ENCODE peak calls at places on chromosomes 4 and X, in eight cellular contexts. X is central memory CD4-positive, alpha-beta T cell; H is substantia nigra; P is posterior cingulate gyrus; R is AG08396; I is CD8-positive, alpha-beta memory T cell; W is NCI-H446; C is T follicular helper cell. K is an unnamed sample.

GRCh38 chr4:123477804-123478209 is 81.2 kb downstream of the SPRY1 start:
- DNase-seq in X (peak), H (no peak), P (no peak), R (no peak), I (peak), W (no peak), C (peak), K (no peak)

GRCh38 chr4:47543331-47543730 is 58.3 kb downstream of the ATP10D start:
- DNase-seq in X (no peak), H (no peak), P (no peak), R (no peak), I (no peak), W (no peak), C (no peak), K (no peak)

GRCh38 chrX:49163555-49164419 is 1.2 kb downstream of the MAGIX start:
- DNase-seq in X (peak), H (peak), P (peak), R (peak), I (peak), W (peak), C (peak), K (peak)

GRCh38 chrX:129940721-129941120 is 34.8 kb downstream of the UTP14A start:
- DNase-seq in X (no peak), H (no peak), P (no peak), R (no peak), I (no peak), W (no peak), C (no peak), K (no peak)

GRCh38 chr4:189807031-189807430 is 133.6 kb upstream of the FRG1 start:
- DNase-seq in X (no peak), H (no peak), P (no peak), R (no peak), I (no peak), W (no peak), C (no peak), K (no peak)

GRCh38 chr4:16114546-16114945 is 30.7 kb upstream of the PROM1 start:
- DNase-seq in X (no peak), H (no peak), P (no peak), R (no peak), I (no peak), W (no peak), C (no peak), K (no peak)

GRCh38 chrX:96002401-96002800 is 682.2 kb upstream of the DIAPH2 start:
- DNase-seq in X (no peak), H (no peak), P (no peak), R (no peak), I (no peak), W (no peak), C (no peak), K (no peak)

GRCh38 chr4:39932776-39933402 is 44.8 kb downstream of the PDS5A start:
- DNase-seq in X (peak), H (no peak), P (no peak), R (no peak), I (no peak), W (no peak), C (no peak), K (no peak)

GRCh38 chr4:123478859-123479345 is 82.3 kb downstream of the SPRY1 start:
- DNase-seq in X (no peak), H (no peak), P (no peak), R (no peak), I (no peak), W (no peak), C (no peak), K (no peak)

GRCh38 chr4:77930876-77931275 is 68.2 kb downstream of the MRPL1 start:
- DNase-seq in X (no peak), H (no peak), P (no peak), R (no peak), I (no peak), W (no peak), C (no peak), K (no peak)

GRCh38 chr4:1613099-1613495 is 71.0 kb downstream of the FAM53A start:
- DNase-seq in X (no peak), H (no peak), P (no peak), R (no peak), I (no peak), W (no peak), C (no peak), K (no peak)

GRCh38 chrX:15567886-15568616 is 32.7 kb downstream of the ACE2 start:
- DNase-seq in X (no peak), H (no peak), P (no peak), R (no peak), I (no peak), W (no peak), C (no peak), K (no peak)

GRCh38 chr4:83552924-83553323 is 17.0 kb downstream of the GPAT3 start:
- DNase-seq in X (no peak), H (no peak), P (no peak), R (peak), I (no peak), W (no peak), C (no peak), K (no peak)

GRCh38 chr4:112704991-112705845 is 68.3 kb downstream of the LARP7 start:
- DNase-seq in X (no peak), H (no peak), P (peak), R (peak), I (no peak), W (no peak), C (no peak), K (peak)

GRCh38 chrX:110846071-110846470 is 50.5 kb upstream of the CHRDL1 start:
- DNase-seq in X (no peak), H (no peak), P (no peak), R (no peak), I (no peak), W (no peak), C (no peak), K (no peak)

GRCh38 chrX:75107863-75108509 is 48.1 kb downstream of the ABCB7 start:
- DNase-seq in X (no peak), H (no peak), P (no peak), R (no peak), I (no peak), W (no peak), C (no peak), K (no peak)

GRCh38 chrX:41086627-41086932 is 1.3 kb downstream of the USP9X start:
- DNase-seq in X (no peak), H (no peak), P (peak), R (no peak), I (no peak), W (no peak), C (no peak), K (no peak)

GRCh38 chr4:13865871-13866669 is 238.5 kb upstream of the BOD1L1 start:
- DNase-seq in X (no peak), H (no peak), P (no peak), R (no peak), I (no peak), W (no peak), C (no peak), K (no peak)

GRCh38 chr4:37687175-37687525 is 974 bp upstream of the RELL1 start:
- DNase-seq in X (no peak), H (no peak), P (no peak), R (no peak), I (no peak), W (no peak), C (no peak), K (no peak)

GRCh38 chr4:73446336-73446938 is 10.4 kb downstream of the AFP start:
- DNase-seq in X (no peak), H (no peak), P (no peak), R (peak), I (no peak), W (peak), C (no peak), K (no peak)

GRCh38 chr4:1172228-1172851 is at the start of gene SPON2:
- DNase-seq in X (no peak), H (no peak), P (no peak), R (peak), I (no peak), W (no peak), C (no peak), K (no peak)

GRCh38 chr4:122896270-122896669 is 26.1 kb downstream of the NUDT6 start:
- DNase-seq in X (no peak), H (no peak), P (no peak), R (no peak), I (no peak), W (no peak), C (no peak), K (no peak)

GRCh38 chr4:1050486-1051213 is 39.2 kb downstream of the FGFRL1 start:
- DNase-seq in X (no peak), H (no peak), P (no peak), R (no peak), I (no peak), W (no peak), C (no peak), K (no peak)

GRCh38 chr4:115323106-115323684 is 209.8 kb upstream of the NDST4 start:
- DNase-seq in X (no peak), H (no peak), P (no peak), R (no peak), I (no peak), W (no peak), C (no peak), K (no peak)

GRCh38 chrX:47513697-47514085 is 30.7 kb upstream of the ZNF41 start:
- DNase-seq in X (no peak), H (no peak), P (no peak), R (no peak), I (no peak), W (no peak), C (no peak), K (no peak)

GRCh38 chrX:37638047-37638446 is 47.5 kb upstream of the XK start:
- DNase-seq in X (no peak), H (no peak), P (no peak), R (no peak), I (no peak), W (no peak), C (no peak), K (no peak)

GRCh38 chr4:169815606-169816005 is 57.9 kb upstream of the HPF1 start:
- DNase-seq in X (no peak), H (no peak), P (no peak), R (no peak), I (no peak), W (no peak), C (no peak), K (no peak)

GRCh38 chrX:331772-332495 is 13.3 kb upstream of the GTPBP6 start:
- DNase-seq in X (no peak), H (no peak), P (peak), R (no peak), I (no peak), W (no peak), C (no peak), K (no peak)

GRCh38 chr4:110091426-110091825 is 107.0 kb downstream of the ELOVL6 start:
- DNase-seq in X (no peak), H (no peak), P (no peak), R (peak), I (no peak), W (no peak), C (no peak), K (no peak)

GRCh38 chrX:2451456-2452316 is 49.1 kb downstream of the DHRSX start:
- DNase-seq in X (no peak), H (no peak), P (no peak), R (peak), I (no peak), W (no peak), C (no peak), K (no peak)

GRCh38 chr4:106796866-106797265 is 239.2 kb downstream of the DKK2 start:
- DNase-seq in X (no peak), H (no peak), P (no peak), R (no peak), I (no peak), W (no peak), C (no peak), K (no peak)

GRCh38 chr4:56817840-56818491 is 3.5 kb downstream of the SPINK2 start:
- DNase-seq in X (peak), H (no peak), P (no peak), R (no peak), I (no peak), W (no peak), C (no peak), K (no peak)

GRCh38 chr4:168842186-168842585 is 167.9 kb downstream of the CBR4 start:
- DNase-seq in X (no peak), H (no peak), P (no peak), R (no peak), I (no peak), W (no peak), C (no peak), K (no peak)

GRCh38 chr4:176778491-176778890 is 14.2 kb downstream of the VEGFC start:
- DNase-seq in X (no peak), H (no peak), P (no peak), R (no peak), I (no peak), W (no peak), C (no peak), K (no peak)

GRCh38 chr4:128524311-128524710 is 236.7 kb upstream of the PGRMC2 start:
- DNase-seq in X (no peak), H (no peak), P (no peak), R (peak), I (no peak), W (no peak), C (no peak), K (no peak)

GRCh38 chr4:144718958-144719512 is 73.1 kb downstream of the HHIP start:
- DNase-seq in X (no peak), H (no peak), P (no peak), R (no peak), I (no peak), W (no peak), C (no peak), K (no peak)

GRCh38 chr4:25875281-25875745 is 12.5 kb upstream of the SEL1L3 start:
- DNase-seq in X (no peak), H (no peak), P (no peak), R (no peak), I (no peak), W (no peak), C (no peak), K (no peak)

K was measured in frontal cortex.